ENCODE peak calls at places on chromosomes 7 and 10, in five cellular contexts. U is H54; P is brain microvascular endothelial cell; G is activated naive CD4-positive, alpha-beta T cell treated with anti-CD3 and anti-CD28 coated beads for 36 hours; T is T-helper 1 cell. S is an unnamed sample.

GRCh38 chr7:7565018-7565680 is 1.5 kb upstream of the MIOS start:
- DNase-seq in G (no peak), T (no peak), U (no peak), P (no peak), S (no peak)

GRCh38 chr7:37076668-37077067 is 352.4 kb upstream of the AOAH start:
- DNase-seq in G (no peak), T (no peak), P (no peak), U (no peak), S (no peak)

GRCh38 chr7:82729172-82730030 is 285.8 kb upstream of the CACNA2D1 start:
- DNase-seq in U (no peak), P (peak), G (no peak), T (no peak), S (no peak)

GRCh38 chr10:8279598-8279997 is 225.1 kb downstream of the GATA3 start:
- DNase-seq in G (no peak), P (peak), U (peak), T (no peak), S (no peak)

GRCh38 chr10:15416034-15416433 is 44.9 kb upstream of the FAM171A1 start:
- DNase-seq in P (no peak), T (no peak), U (no peak), G (no peak), S (no peak)

GRCh38 chr7:70334295-70334694 is 736.0 kb downstream of the AUTS2 start:
- DNase-seq in U (no peak), P (no peak), T (no peak), G (no peak), S (no peak)

GRCh38 chr7:137476937-137477336 is 133.4 kb upstream of the PTN start:
- DNase-seq in G (no peak), P (peak), U (no peak), T (no peak), S (no peak)

GRCh38 chr10:30782543-30783461 is 153.2 kb upstream of the LYZL2 start:
- DNase-seq in G (no peak), P (no peak), T (no peak), U (no peak), S (peak)

GRCh38 chr10:107880185-107880584 is 715.7 kb upstream of the SORCS1 start:
- DNase-seq in P (no peak), U (no peak), T (no peak), G (no peak), S (no peak)

GRCh38 chr10:119737827-119738226 is 12.0 kb downstream of the INPP5F start:
- DNase-seq in G (peak), U (peak), P (peak), T (no peak), S (no peak)

GRCh38 chr7:107972986-107973385 is 30.0 kb downstream of the LAMB1 start:
- DNase-seq in U (no peak), G (no peak), T (no peak), P (no peak), S (no peak)

GRCh38 chr10:28327494-28327886 is 24.6 kb upstream of the MPP7 start:
- DNase-seq in G (no peak), U (no peak), P (peak), T (no peak), S (no peak)

GRCh38 chr10:86671419-86671818 is 3.1 kb downstream of the LDB3 start:
- DNase-seq in P (no peak), G (no peak), U (no peak), T (no peak), S (no peak)

GRCh38 chr7:124566576-124566975 is 199.0 kb downstream of the GPR37 start:
- DNase-seq in G (no peak), T (no peak), U (peak), P (peak), S (no peak)

S was measured in left cardiac atrium.